ENCODE peak calls at places on chromosomes 5 and 9, in nine cellular contexts. One of them, this sample, is unnamed.

GRCh38 chr9:96156578-96156977 is 145.4 kb downstream of the HSD17B3 start:
- DNase-seq in HCT116: no peak
- DNase-seq in NB4: no peak
- DNase-seq in A549: no peak
- DNase-seq in WTC11: no peak
- DNase-seq in endothelial cell of umbilical vein: no peak
- DNase-seq in HepG2: no peak
- DNase-seq in H1: no peak
- DNase-seq in K562: no peak
- DNase-seq in this sample: no peak

GRCh38 chr5:31798168-31798567 is 159.2 kb downstream of the PDZD2 start:
- DNase-seq in HCT116: no peak
- DNase-seq in NB4: no peak
- DNase-seq in A549: no peak
- DNase-seq in WTC11: no peak
- DNase-seq in endothelial cell of umbilical vein: no peak
- DNase-seq in HepG2: no peak
- DNase-seq in H1: no peak
- DNase-seq in K562: no peak
- DNase-seq in this sample: no peak

GRCh38 chr9:19782005-19782404 is 6.8 kb downstream of the SLC24A2 start:
- DNase-seq in HCT116: no peak
- DNase-seq in NB4: peak
- DNase-seq in A549: no peak
- DNase-seq in WTC11: no peak
- DNase-seq in endothelial cell of umbilical vein: peak
- DNase-seq in HepG2: no peak
- DNase-seq in H1: no peak
- DNase-seq in K562: no peak
- DNase-seq in this sample: no peak

GRCh38 chr9:24793711-24794110 is 248.0 kb upstream of the IZUMO3 start:
- DNase-seq in HCT116: no peak
- DNase-seq in NB4: no peak
- DNase-seq in A549: no peak
- DNase-seq in WTC11: no peak
- DNase-seq in endothelial cell of umbilical vein: no peak
- DNase-seq in HepG2: no peak
- DNase-seq in H1: no peak
- DNase-seq in K562: no peak
- DNase-seq in this sample: no peak

GRCh38 chr5:165310031-165310430 is 1804.6 kb downstream of the MAT2B start:
- DNase-seq in HCT116: no peak
- DNase-seq in NB4: no peak
- DNase-seq in A549: no peak
- DNase-seq in WTC11: no peak
- DNase-seq in endothelial cell of umbilical vein: no peak
- DNase-seq in HepG2: no peak
- DNase-seq in H1: no peak
- DNase-seq in K562: no peak
- DNase-seq in this sample: no peak

GRCh38 chr9:95952471-95952870 is 77.0 kb downstream of the ERCC6L2 start:
- DNase-seq in HCT116: no peak
- DNase-seq in NB4: no peak
- DNase-seq in A549: no peak
- DNase-seq in WTC11: no peak
- DNase-seq in endothelial cell of umbilical vein: no peak
- DNase-seq in HepG2: no peak
- DNase-seq in H1: no peak
- DNase-seq in K562: no peak
- DNase-seq in this sample: no peak

GRCh38 chr5:143204474-143205246 is 198.8 kb downstream of the NR3C1 start:
- DNase-seq in HCT116: no peak
- DNase-seq in NB4: no peak
- DNase-seq in A549: no peak
- DNase-seq in WTC11: no peak
- DNase-seq in endothelial cell of umbilical vein: no peak
- DNase-seq in HepG2: no peak
- DNase-seq in H1: no peak
- DNase-seq in K562: no peak
- DNase-seq in this sample: no peak

GRCh38 chr9:78786794-78787193 is 489.9 kb downstream of the PSAT1 start:
- DNase-seq in HCT116: no peak
- DNase-seq in NB4: no peak
- DNase-seq in A549: peak
- DNase-seq in WTC11: no peak
- DNase-seq in endothelial cell of umbilical vein: peak
- DNase-seq in HepG2: no peak
- DNase-seq in H1: no peak
- DNase-seq in K562: no peak
- DNase-seq in this sample: no peak

GRCh38 chr5:124310453-124310852 is 436.0 kb downstream of the ZNF608 start:
- DNase-seq in HCT116: no peak
- DNase-seq in NB4: no peak
- DNase-seq in A549: no peak
- DNase-seq in WTC11: no peak
- DNase-seq in endothelial cell of umbilical vein: no peak
- DNase-seq in HepG2: no peak
- DNase-seq in H1: no peak
- DNase-seq in K562: no peak
- DNase-seq in this sample: no peak

GRCh38 chr5:172219296-172219695 is 25.3 kb downstream of the EFCAB9 start:
- DNase-seq in HCT116: no peak
- DNase-seq in NB4: no peak
- DNase-seq in A549: no peak
- DNase-seq in WTC11: no peak
- DNase-seq in endothelial cell of umbilical vein: no peak
- DNase-seq in HepG2: no peak
- DNase-seq in H1: no peak
- DNase-seq in K562: no peak
- DNase-seq in this sample: peak

GRCh38 chr5:149450199-149450598 is 71.1 kb upstream of the IL17B start:
- DNase-seq in HCT116: no peak
- DNase-seq in NB4: no peak
- DNase-seq in A549: no peak
- DNase-seq in WTC11: no peak
- DNase-seq in endothelial cell of umbilical vein: peak
- DNase-seq in HepG2: no peak
- DNase-seq in H1: no peak
- DNase-seq in K562: no peak
- DNase-seq in this sample: no peak

GRCh38 chr9:130897848-130898551 is 1.4 kb upstream of the QRFP start:
- DNase-seq in HCT116: no peak
- DNase-seq in NB4: no peak
- DNase-seq in A549: no peak
- DNase-seq in WTC11: no peak
- DNase-seq in endothelial cell of umbilical vein: no peak
- DNase-seq in HepG2: no peak
- DNase-seq in H1: no peak
- DNase-seq in K562: peak
- DNase-seq in this sample: peak

GRCh38 chr5:162068412-162068811 is 839 bp downstream of the GABRG2 start:
- DNase-seq in HCT116: no peak
- DNase-seq in NB4: peak
- DNase-seq in A549: no peak
- DNase-seq in WTC11: peak
- DNase-seq in endothelial cell of umbilical vein: no peak
- DNase-seq in HepG2: peak
- DNase-seq in H1: peak
- DNase-seq in K562: peak
- DNase-seq in this sample: peak
- TF ChIP-seq MAX in HCT116: no peak
- TF ChIP-seq MAX in NB4: no peak
- TF ChIP-seq MAX in A549: no peak
- TF ChIP-seq MAX in WTC11: no peak
- TF ChIP-seq MAX in endothelial cell of umbilical vein: no peak
- TF ChIP-seq MAX in HepG2: no peak
- TF ChIP-seq MAX in H1: peak
- TF ChIP-seq MAX in K562: no peak
- TF ChIP-seq MAX in this sample: no peak

DNA sequence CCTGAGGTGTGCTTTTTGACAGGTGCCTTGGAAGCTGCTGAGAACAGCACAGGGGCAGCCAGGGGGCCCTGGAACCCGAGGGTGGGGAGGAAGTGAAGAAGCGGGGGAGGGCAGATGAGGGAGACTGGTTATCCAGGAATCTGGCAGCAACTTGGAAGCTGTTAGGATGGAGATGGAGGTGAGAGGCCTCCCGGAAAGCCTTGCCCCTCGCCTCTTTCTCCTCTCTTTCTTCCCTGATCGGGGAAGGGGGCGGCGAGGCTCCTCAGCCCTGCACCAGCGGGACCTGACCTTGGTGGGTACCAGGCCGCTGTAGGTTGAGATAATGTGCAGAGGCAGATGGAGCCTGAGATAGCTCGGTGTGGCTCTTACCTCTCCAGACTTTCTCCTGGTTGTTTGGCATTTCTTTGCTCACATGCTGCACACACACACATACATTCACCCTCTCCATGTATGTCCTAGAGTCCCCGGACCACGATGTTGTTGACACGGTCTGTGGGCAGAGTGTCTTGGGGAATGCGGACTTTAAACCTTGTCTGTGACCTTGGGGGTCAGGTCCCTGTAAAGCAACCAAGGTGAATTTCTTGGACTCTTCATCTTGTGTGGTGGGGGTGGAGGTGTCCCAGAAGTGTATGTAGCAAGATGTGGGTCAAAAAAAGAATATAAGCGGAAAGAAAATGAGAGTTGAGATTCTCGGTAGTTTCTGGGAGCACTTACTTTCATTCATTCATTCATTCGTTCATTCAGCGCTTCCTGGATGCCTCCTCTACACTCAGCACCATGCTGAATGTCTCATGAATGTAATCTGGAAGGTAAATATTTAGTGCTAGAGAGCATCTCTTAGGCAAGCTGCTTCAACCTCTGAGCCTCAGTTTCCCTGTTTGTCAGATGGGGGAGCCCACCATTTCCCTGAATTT is 1.6 kb downstream of the WWC1 start:
- DNase-seq in HCT116: no peak
- DNase-seq in NB4: no peak
- DNase-seq in A549: no peak
- DNase-seq in WTC11: peak
- DNase-seq in endothelial cell of umbilical vein: no peak
- DNase-seq in HepG2: no peak
- DNase-seq in H1: no peak
- DNase-seq in K562: no peak
- DNase-seq in this sample: peak
- TF ChIP-seq MAX in HCT116: no peak
- TF ChIP-seq MAX in NB4: no peak
- TF ChIP-seq MAX in A549: no peak
- TF ChIP-seq MAX in WTC11: no peak
- TF ChIP-seq MAX in endothelial cell of umbilical vein: no peak
- TF ChIP-seq MAX in HepG2: no peak
- TF ChIP-seq MAX in H1: no peak
- TF ChIP-seq MAX in K562: no peak
- TF ChIP-seq MAX in this sample: no peak

GRCh38 chr9:116656977-116657376 is 30.1 kb upstream of the TRIM32 start:
- DNase-seq in HCT116: no peak
- DNase-seq in NB4: no peak
- DNase-seq in A549: no peak
- DNase-seq in WTC11: no peak
- DNase-seq in endothelial cell of umbilical vein: no peak
- DNase-seq in HepG2: no peak
- DNase-seq in H1: no peak
- DNase-seq in K562: no peak
- DNase-seq in this sample: no peak

GRCh38 chr9:116653580-116654355 is 33.3 kb upstream of the TRIM32 start:
- DNase-seq in HCT116: no peak
- DNase-seq in NB4: no peak
- DNase-seq in A549: no peak
- DNase-seq in WTC11: no peak
- DNase-seq in endothelial cell of umbilical vein: no peak
- DNase-seq in HepG2: peak
- DNase-seq in H1: no peak
- DNase-seq in K562: no peak
- DNase-seq in this sample: no peak

GRCh38 chr9:116658265-116658664 is 28.8 kb upstream of the TRIM32 start:
- DNase-seq in HCT116: no peak
- DNase-seq in NB4: no peak
- DNase-seq in A549: no peak
- DNase-seq in WTC11: no peak
- DNase-seq in endothelial cell of umbilical vein: no peak
- DNase-seq in HepG2: no peak
- DNase-seq in H1: no peak
- DNase-seq in K562: no peak
- DNase-seq in this sample: no peak

GRCh38 chr9:116661037-116661954 is 25.8 kb upstream of the TRIM32 start:
- DNase-seq in HCT116: peak
- DNase-seq in NB4: peak
- DNase-seq in A549: peak
- DNase-seq in WTC11: no peak
- DNase-seq in endothelial cell of umbilical vein: peak
- DNase-seq in HepG2: peak
- DNase-seq in H1: no peak
- DNase-seq in K562: peak
- DNase-seq in this sample: peak

DNA sequence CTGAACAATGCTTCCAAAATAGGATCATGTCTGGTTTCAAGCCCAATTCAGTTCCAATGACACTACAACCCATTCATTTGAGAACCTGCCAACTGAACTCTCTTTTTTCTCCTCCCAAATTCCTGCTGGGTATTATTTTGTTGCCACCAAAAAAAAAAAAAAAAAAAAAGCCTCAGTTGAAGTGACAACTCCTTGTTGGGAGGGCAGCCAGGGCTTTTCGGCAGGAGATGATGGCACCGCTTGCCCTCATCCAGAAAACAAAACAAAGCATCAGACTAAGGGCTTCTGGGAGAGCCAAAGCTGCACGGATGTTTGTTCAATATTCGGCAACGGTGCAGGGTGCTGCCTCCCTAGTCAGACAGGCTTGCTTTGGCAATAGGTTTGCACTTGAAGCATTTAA is 30.6 kb upstream of the TRIM32 start:
- DNase-seq in HCT116: no peak
- DNase-seq in NB4: no peak
- DNase-seq in A549: no peak
- DNase-seq in WTC11: no peak
- DNase-seq in endothelial cell of umbilical vein: no peak
- DNase-seq in HepG2: no peak
- DNase-seq in H1: no peak
- DNase-seq in K562: no peak
- DNase-seq in this sample: no peak
- TF ChIP-seq MAX in HCT116: no peak
- TF ChIP-seq MAX in NB4: no peak
- TF ChIP-seq MAX in A549: no peak
- TF ChIP-seq MAX in WTC11: no peak
- TF ChIP-seq MAX in endothelial cell of umbilical vein: no peak
- TF ChIP-seq MAX in HepG2: no peak
- TF ChIP-seq MAX in H1: no peak
- TF ChIP-seq MAX in K562: no peak
- TF ChIP-seq MAX in this sample: no peak

GRCh38 chr9:75238311-75238976 is 150.1 kb downstream of the OSTF1 start:
- DNase-seq in HCT116: peak
- DNase-seq in NB4: peak
- DNase-seq in A549: peak
- DNase-seq in WTC11: peak
- DNase-seq in endothelial cell of umbilical vein: peak
- DNase-seq in HepG2: peak
- DNase-seq in H1: peak
- DNase-seq in K562: peak
- DNase-seq in this sample: peak

GRCh38 chr9:75235632-75236031 is 147.3 kb downstream of the OSTF1 start:
- DNase-seq in HCT116: no peak
- DNase-seq in NB4: peak
- DNase-seq in A549: no peak
- DNase-seq in WTC11: no peak
- DNase-seq in endothelial cell of umbilical vein: no peak
- DNase-seq in HepG2: peak
- DNase-seq in H1: no peak
- DNase-seq in K562: no peak
- DNase-seq in this sample: no peak

GRCh38 chr9:75239176-75239575 is 150.9 kb downstream of the OSTF1 start:
- DNase-seq in HCT116: no peak
- DNase-seq in NB4: peak
- DNase-seq in A549: no peak
- DNase-seq in WTC11: no peak
- DNase-seq in endothelial cell of umbilical vein: no peak
- DNase-seq in HepG2: peak
- DNase-seq in H1: no peak
- DNase-seq in K562: no peak
- DNase-seq in this sample: no peak
- TF ChIP-seq MAX in HCT116: no peak
- TF ChIP-seq MAX in NB4: no peak
- TF ChIP-seq MAX in A549: no peak
- TF ChIP-seq MAX in WTC11: no peak
- TF ChIP-seq MAX in endothelial cell of umbilical vein: no peak
- TF ChIP-seq MAX in HepG2: peak
- TF ChIP-seq MAX in H1: peak
- TF ChIP-seq MAX in K562: no peak
- TF ChIP-seq MAX in this sample: no peak